ENCODE peak calls at places on chromosome 3, in six cellular contexts. R, X, M, B, K and D are unnamed samples.

GRCh38 chr3:145490088-145491055 is 670.6 kb downstream of the PLOD2 start:
- DNase-seq in R (no peak), X (no peak), B (no peak), M (no peak), K (peak; percentile 49), D (no peak)

GRCh38 chr3:65685621-65686020 is 353.1 kb downstream of the MAGI1 start:
- DNase-seq in X (no peak), R (peak; percentile 46), K (no peak), M (no peak), B (no peak), D (no peak)

GRCh38 chr3:156626104-156626503 is 48.3 kb upstream of the TIPARP start:
- DNase-seq in X (peak; percentile 89), R (no peak), M (no peak), K (no peak), B (no peak), D (no peak)

GRCh38 chr3:12992629-12993021 is 80.6 kb downstream of the IQSEC1 start:
- DNase-seq in R (no peak), K (no peak), M (no peak), X (no peak), B (no peak), D (no peak)

GRCh38 chr3:21645121-21645897 is 105.7 kb downstream of the ZNF385D start:
- DNase-seq in X (no peak), B (peak; percentile 84), R (peak; percentile 48), K (peak; percentile 74), M (peak; percentile 31), D (no peak)

GRCh38 chr3:168025076-168025475 is 70.6 kb downstream of the GOLIM4 start:
- DNase-seq in B (no peak), K (no peak), R (peak; percentile 61), M (no peak), X (no peak), D (no peak)

GRCh38 chr3:10170915-10171478 is 6.3 kb downstream of the IRAK2 start:
- DNase-seq in M (no peak), R (no peak), K (no peak), X (no peak), B (no peak), D (no peak)

GRCh38 chr3:138187296-138188012 is at the start of gene ARMC8:
- DNase-seq in R (peak; percentile 91), M (no peak), B (peak; percentile 93), X (peak; percentile 80), K (peak; percentile 85), D (peak; percentile 67)

GRCh38 chr3:150627557-150627956 is 24.4 kb downstream of the SELENOT start:
- DNase-seq in X (no peak), M (no peak), B (no peak), K (no peak), R (peak; percentile 86), D (no peak)

GRCh38 chr3:15387171-15387581 is 40.2 kb downstream of the METTL6 start:
- DNase-seq in X (no peak), M (no peak), B (no peak), R (no peak), K (no peak), D (no peak)

GRCh38 chr3:145422541-145422940 is 738.4 kb downstream of the PLOD2 start:
- DNase-seq in X (no peak), B (no peak), K (no peak), R (peak; percentile 67), M (no peak), D (no peak)

GRCh38 chr3:62797129-62797528 is 78.1 kb downstream of the CADPS start:
- DNase-seq in X (no peak), B (no peak), M (no peak), K (no peak), R (no peak), D (no peak)

GRCh38 chr3:166425021-166425420 is 587.8 kb upstream of the BCHE start:
- DNase-seq in R (no peak), B (no peak), K (no peak), M (no peak), X (no peak), D (no peak)

DNA sequence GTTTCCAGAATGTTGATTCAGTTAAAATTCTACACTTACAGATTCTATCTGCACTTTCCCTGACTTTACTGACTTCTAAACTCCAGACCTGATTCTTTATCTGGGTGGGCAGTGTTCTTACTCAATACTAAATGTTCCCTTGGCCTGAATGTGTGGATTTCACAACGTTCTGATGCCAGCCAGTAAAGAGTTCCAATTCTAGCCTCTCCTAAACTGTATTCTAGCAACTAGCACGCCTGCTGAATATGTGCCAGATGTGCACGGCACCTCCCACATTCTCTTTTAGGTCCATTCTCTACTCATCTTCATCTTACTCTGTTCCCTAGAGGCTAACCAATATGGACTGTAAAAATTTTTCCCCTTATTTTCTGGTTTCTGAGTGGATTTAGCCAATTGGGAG is 479.5 kb upstream of the AGTR1 start:
- DNase-seq in X (no peak), M (no peak), K (no peak), B (no peak), R (no peak), D (no peak)
- TF ChIP-seq CTCF in X (no peak), M (no peak), K (no peak), B (no peak), R (no peak), D (no peak)

GRCh38 chr3:42898896-42899675 is 6.9 kb upstream of the ZNF662 start:
- DNase-seq in R (no peak), B (no peak), X (no peak), M (no peak), K (no peak), D (no peak)
- H3K27ac ChIP-seq in R (no peak overlapping the region), B (no peak overlapping the region), X (no peak overlapping the region), M (no peak overlapping the region), K (no peak overlapping the region), D (no peak overlapping the region)

GRCh38 chr3:49158108-49158709 is 7.9 kb downstream of the CCDC71 start:
- DNase-seq in M (no peak), B (no peak), K (no peak), X (no peak), R (peak; percentile 19), D (no peak)
- TF ChIP-seq CTCF in M (no peak), B (no peak), K (peak; percentile 27), X (peak; percentile 44), R (peak; percentile 38), D (no peak)

GRCh38 chr3:108242776-108243175 is 20.6 kb upstream of the IFT57 start:
- DNase-seq in R (no peak), B (no peak), X (no peak), M (no peak), K (no peak), D (no peak)
- H3K27ac ChIP-seq in R (no peak overlapping the region), B (no peak overlapping the region), X (no peak overlapping the region), M (no peak overlapping the region), K (no peak overlapping the region), D (no peak overlapping the region)

GRCh38 chr3:123015596-123015995 is 12.0 kb downstream of the SEMA5B start:
- DNase-seq in B (no peak), M (no peak), K (no peak), X (no peak), R (no peak), D (no peak)
- TF ChIP-seq CTCF in B (no peak), M (no peak), K (no peak), X (no peak), R (no peak), D (no peak)

GRCh38 chr3:23747841-23748240 is 57.9 kb upstream of the UBE2E1 start:
- DNase-seq in M (no peak), R (no peak), B (no peak), X (no peak), K (no peak), D (no peak)
- H3K27ac ChIP-seq in M (no peak overlapping the region), R (no peak overlapping the region), B (no peak overlapping the region), X (no peak overlapping the region), K (no peak overlapping the region), D (no peak overlapping the region)

GRCh38 chr3:41117398-41117870 is 81.9 kb upstream of the CTNNB1 start:
- DNase-seq in K (peak; percentile 95), B (peak; percentile 77), M (peak; percentile 28), R (peak; percentile 93), X (peak; percentile 98), D (peak; percentile 92)
- TF ChIP-seq CTCF in K (no peak), B (no peak), M (no peak), R (no peak), X (no peak), D (no peak)

DNA sequence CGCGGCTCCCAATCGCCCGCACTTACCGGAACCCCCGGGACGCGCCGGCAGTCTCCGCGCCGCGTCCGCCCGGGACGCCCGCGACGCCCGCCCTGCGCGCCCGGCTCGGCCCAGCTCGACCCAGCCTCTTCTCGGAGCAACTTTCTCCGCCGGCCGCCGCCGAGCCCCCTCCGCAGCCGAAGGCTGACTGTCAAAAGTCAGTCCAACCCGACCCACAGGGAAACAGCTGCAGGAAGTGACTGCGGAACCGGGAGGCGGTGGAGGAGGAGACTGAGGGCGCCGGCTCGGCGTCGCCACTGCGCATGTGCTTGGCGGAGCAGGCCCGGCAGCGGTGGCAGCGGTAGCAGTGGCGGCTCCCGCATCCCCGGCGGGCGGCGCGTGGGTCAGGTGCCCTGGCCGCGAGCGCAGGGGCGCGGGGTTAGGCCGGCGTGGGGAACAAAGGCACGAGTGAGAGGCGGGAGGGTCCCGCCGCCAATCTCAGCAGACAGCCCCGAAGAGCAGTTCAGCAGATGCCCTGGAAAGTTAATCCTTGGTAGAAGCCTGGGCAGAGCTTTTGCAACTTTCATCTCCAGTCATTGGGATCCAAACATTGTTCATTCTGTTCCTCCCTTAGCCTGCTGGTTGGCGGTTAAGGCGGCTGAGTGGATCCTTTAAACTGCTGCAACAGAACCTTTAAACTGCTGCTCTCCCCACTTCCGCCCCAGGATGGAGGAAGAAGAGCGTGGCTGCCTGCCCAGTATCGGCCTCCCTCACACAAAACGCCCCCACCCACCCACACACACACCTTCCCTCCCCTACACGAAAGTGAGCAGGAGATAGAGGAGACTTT is at the start of gene ZMAT3:
- DNase-seq in M (peak; percentile 61), K (peak; percentile 95), B (peak; percentile 89), X (peak; percentile 95), R (peak; percentile 83), D (peak; percentile 89)
- H3K27ac ChIP-seq in M (peak within 1 kb of the TSS; percentile 85), K (peak within 1 kb of the TSS; percentile 75), B (peak within 1 kb of the TSS; percentile 94), X (peak within 1 kb of the TSS; percentile 91), R (peak within 1 kb of the TSS; percentile 85), D (peak within 1 kb of the TSS; percentile 92)

GRCh38 chr3:186322761-186323160 is 39.3 kb downstream of the DGKG start:
- DNase-seq in R (no peak), M (no peak), K (no peak), X (no peak), B (no peak), D (no peak)

GRCh38 chr3:186321746-186322145 is 40.3 kb downstream of the DGKG start:
- DNase-seq in R (no peak), M (no peak), B (no peak), K (no peak), X (no peak), D (no peak)

GRCh38 chr3:186318135-186318534 is 43.9 kb downstream of the DGKG start:
- DNase-seq in K (no peak), X (no peak), B (no peak), R (no peak), M (no peak), D (no peak)

GRCh38 chr3:186319988-186320387 is 42.0 kb downstream of the DGKG start:
- DNase-seq in M (no peak), B (no peak), X (no peak), R (no peak), K (no peak), D (no peak)

GRCh38 chr3:186320862-186321568 is 41.0 kb downstream of the DGKG start:
- DNase-seq in B (no peak), R (peak; percentile 12), K (no peak), M (no peak), X (no peak), D (no peak)
- TF ChIP-seq CTCF in B (no peak), R (no peak), K (no peak), M (no peak), X (no peak), D (no peak)